ENCODE peak calls at places on chromosome 9, in eight cellular contexts. E, Q, K, W, U, X, C and H are unnamed samples.

GRCh38 chr9:120893917-120894316 is 16.9 kb upstream of the PHF19 start:
- DNase-seq in W (no peak), E (no peak), X (no peak), C (no peak), K (no peak), U (no peak), Q (no peak), H (no peak)

GRCh38 chr9:122263699-122264349 is 816 bp downstream of the RBM18 start:
- DNase-seq in W (no peak), E (peak), C (peak), Q (no peak), U (peak), K (no peak), X (peak), H (no peak)

GRCh38 chr9:16830806-16831205 is 39.7 kb downstream of the BNC2 start:
- DNase-seq in E (no peak), X (no peak), W (no peak), K (no peak), C (no peak), U (peak), Q (no peak), H (no peak)

GRCh38 chr9:127390563-127390962 is 6.4 kb upstream of the SLC2A8 start:
- DNase-seq in E (no peak), X (no peak), W (peak), C (no peak), Q (no peak), U (no peak), K (no peak), H (no peak)

GRCh38 chr9:132443951-132444615 is 34.1 kb downstream of the CFAP77 start:
- DNase-seq in K (no peak), Q (no peak), U (no peak), E (no peak), X (no peak), W (no peak), C (no peak), H (no peak)

GRCh38 chr9:32422237-32422806 is 37.9 kb downstream of the ACO1 start:
- DNase-seq in W (no peak), X (no peak), Q (no peak), K (no peak), E (no peak), U (no peak), C (no peak), H (no peak)

GRCh38 chr9:111148994-111149759 is 110.9 kb upstream of the LPAR1 start:
- DNase-seq in W (peak), E (no peak), Q (no peak), K (peak), C (peak), U (no peak), X (no peak), H (no peak)

GRCh38 chr9:87233916-87234455 is 263.7 kb upstream of the DAPK1 start:
- DNase-seq in Q (no peak), X (no peak), K (no peak), E (no peak), W (no peak), C (no peak), U (no peak), H (no peak)

GRCh38 chr9:126957687-126958053 is 43.1 kb downstream of the RALGPS1 start:
- DNase-seq in X (peak), U (peak), W (no peak), K (no peak), E (peak), C (no peak), Q (no peak), H (no peak)

GRCh38 chr9:133163559-133164208 is at the start of gene GBGT1:
- DNase-seq in X (no peak), E (no peak), W (no peak), Q (no peak), C (no peak), K (peak), U (peak), H (no peak)

GRCh38 chr9:93107151-93107824 is 11.3 kb downstream of the CARD19 start:
- DNase-seq in U (no peak), E (no peak), X (no peak), K (peak), W (no peak), Q (no peak), C (no peak), H (no peak)

GRCh38 chr9:4904322-4905134 is 80.5 kb upstream of the JAK2 start:
- DNase-seq in X (peak), W (no peak), E (peak), C (no peak), K (no peak), Q (no peak), U (peak), H (no peak)

GRCh38 chr9:114318416-114318815 is 4.5 kb upstream of the ORM1 start:
- DNase-seq in X (no peak), E (no peak), Q (no peak), C (no peak), W (no peak), K (no peak), U (no peak), H (no peak)

GRCh38 chr9:137227057-137227852 is at the start of gene RNF224:
- DNase-seq in U (peak), W (peak), X (peak), C (peak), Q (no peak), K (peak), E (peak), H (no peak)

GRCh38 chr9:121966706-121967105 is 126.4 kb downstream of the TTLL11 start:
- DNase-seq in Q (no peak), K (no peak), X (no peak), W (no peak), E (no peak), C (no peak), U (no peak), H (no peak)

GRCh38 chr9:136339173-136339957 is 12.0 kb downstream of the GPSM1 start:
- DNase-seq in W (peak), Q (no peak), E (peak), C (peak), X (peak), K (peak), U (peak), H (no peak)

GRCh38 chr9:136694163-136694864 is 7.1 kb upstream of the AGPAT2 start:
- DNase-seq in X (peak), U (peak), Q (no peak), W (peak), E (peak), C (peak), K (peak), H (no peak)

GRCh38 chr9:81564632-81565031 is 124.7 kb downstream of the TLE1 start:
- DNase-seq in W (no peak), C (no peak), Q (peak), U (no peak), X (no peak), E (no peak), K (no peak), H (no peak)